ENCODE peak calls at places on chromosomes 6 and 20, in five cellular contexts. C is psoas muscle, D is fibroblast of lung, Z is adrenal gland, W is Calu3. L is an unnamed sample.

GRCh38 chr6:144782634-144783033 is 497.5 kb downstream of the UTRN start:
- DNase-seq in C (no peak), D (no peak), Z (no peak), W (no peak), L (no peak)

GRCh38 chr20:7392551-7392950 is 547.7 kb downstream of the HAO1 start:
- DNase-seq in C (no peak), D (no peak), Z (no peak), W (no peak), L (no peak)

GRCh38 chr6:116446399-116446798 is 14.8 kb upstream of the CALHM6 start:
- DNase-seq in C (no peak), D (no peak), Z (no peak), W (no peak), L (no peak)

GRCh38 chr20:11372831-11373230 is 544.9 kb upstream of the BTBD3 start:
- DNase-seq in C (no peak), D (no peak), Z (no peak), W (no peak), L (no peak)

GRCh38 chr6:30037182-30037788 is 23.8 kb upstream of the POLR1H start:
- DNase-seq in C (no peak), D (peak; percentile 56), Z (peak; percentile 47), W (no peak), L (no peak)

GRCh38 chr6:112279044-112279916 is 24.9 kb upstream of the LAMA4 start:
- DNase-seq in C (no peak), D (peak; percentile 63), Z (no peak), W (no peak), L (no peak)

GRCh38 chr6:92122746-92123145 is 1296.6 kb downstream of the EPHA7 start:
- DNase-seq in C (no peak), D (peak; percentile 29), Z (no peak), W (no peak), L (no peak)

GRCh38 chr6:90978046-90978445 is 391.2 kb upstream of the MAP3K7 start:
- DNase-seq in C (no peak), D (no peak), Z (no peak), W (no peak), L (no peak)

GRCh38 chr20:34404803-34405202 is 41.7 kb downstream of the ITCH start:
- DNase-seq in C (no peak), D (no peak), Z (no peak), W (no peak), L (no peak)

GRCh38 chr6:101605874-101606273 is 212.4 kb downstream of the GRIK2 start:
- DNase-seq in C (no peak), D (no peak), Z (no peak), W (peak; percentile 34), L (no peak)

GRCh38 chr6:166365806-166366205 is 16.9 kb downstream of the MPC1 start:
- DNase-seq in C (no peak), D (no peak), Z (no peak), W (no peak), L (no peak)

GRCh38 chr6:115485400-115485799 is 575.3 kb downstream of the FRK start:
- DNase-seq in C (no peak), D (no peak), Z (no peak), W (no peak), L (no peak)

GRCh38 chr20:51193066-51193772 is 170.3 kb upstream of the KCNG1 start:
- DNase-seq in C (no peak), D (no peak), Z (no peak), W (no peak), L (no peak)

GRCh38 chr20:48959902-48960550 is 38.5 kb downstream of the ARFGEF2 start:
- DNase-seq in C (no peak), D (peak; percentile 45), Z (no peak), W (no peak), L (no peak)

GRCh38 chr6:72856801-72857200 is 234.9 kb downstream of the KCNQ5 start:
- DNase-seq in C (no peak), D (no peak), Z (no peak), W (no peak), L (no peak)

GRCh38 chr6:158379336-158379735 is 67.1 kb downstream of the TULP4 start:
- DNase-seq in C (no peak), D (no peak), Z (no peak), W (no peak), L (no peak)

GRCh38 chr6:163180874-163181541 is 233.5 kb upstream of the QKI start:
- DNase-seq in C (peak; percentile 90), D (peak; percentile 74), Z (peak; percentile 84), W (peak; percentile 84), L (no peak)

GRCh38 chr6:101614774-101615173 is 221.3 kb downstream of the GRIK2 start:
- DNase-seq in C (no peak), D (peak; percentile 15), Z (no peak), W (no peak), L (no peak)

GRCh38 chr6:53199156-53199555 is 50.5 kb upstream of the GCM1 start:
- DNase-seq in C (no peak), D (no peak), Z (no peak), W (no peak), L (no peak)

GRCh38 chr20:63895202-63895885 is 418 bp downstream of the DNAJC5 start:
- DNase-seq in C (no peak), D (no peak), Z (no peak), W (no peak), L (no peak)

GRCh38 chr6:151413372-151414145 is 22.2 kb upstream of the ZBTB2 start:
- DNase-seq in C (no peak), D (no peak), Z (no peak), W (no peak), L (no peak)

GRCh38 chr20:40748182-40748581 is 59.1 kb upstream of the MAFB start:
- DNase-seq in C (no peak), D (no peak), Z (no peak), W (no peak), L (no peak)

GRCh38 chr6:37021356-37022129 is 16.1 kb downstream of the FGD2 start:
- DNase-seq in C (no peak), D (peak; percentile 62), Z (peak; percentile 38), W (peak; percentile 82), L (no peak)

GRCh38 chr6:107491059-107491609 is 1.2 kb downstream of the SOBP start:
- DNase-seq in C (peak; percentile 88), D (peak; percentile 56), Z (peak; percentile 75), W (peak; percentile 28), L (no peak)

GRCh38 chr6:153032255-153032882 is 29.9 kb upstream of the MTRF1L start:
- DNase-seq in C (no peak), D (peak; percentile 90), Z (no peak), W (no peak), L (peak; percentile 37)

GRCh38 chr6:150037526-150038201 is 12.3 kb upstream of the RAET1L start:
- DNase-seq in C (no peak), D (no peak), Z (no peak), W (no peak), L (no peak)

GRCh38 chr6:82017316-82017715 is 230.2 kb downstream of the IBTK start:
- DNase-seq in C (peak; percentile 59), D (peak; percentile 85), Z (peak; percentile 85), W (no peak), L (no peak)

DNA sequence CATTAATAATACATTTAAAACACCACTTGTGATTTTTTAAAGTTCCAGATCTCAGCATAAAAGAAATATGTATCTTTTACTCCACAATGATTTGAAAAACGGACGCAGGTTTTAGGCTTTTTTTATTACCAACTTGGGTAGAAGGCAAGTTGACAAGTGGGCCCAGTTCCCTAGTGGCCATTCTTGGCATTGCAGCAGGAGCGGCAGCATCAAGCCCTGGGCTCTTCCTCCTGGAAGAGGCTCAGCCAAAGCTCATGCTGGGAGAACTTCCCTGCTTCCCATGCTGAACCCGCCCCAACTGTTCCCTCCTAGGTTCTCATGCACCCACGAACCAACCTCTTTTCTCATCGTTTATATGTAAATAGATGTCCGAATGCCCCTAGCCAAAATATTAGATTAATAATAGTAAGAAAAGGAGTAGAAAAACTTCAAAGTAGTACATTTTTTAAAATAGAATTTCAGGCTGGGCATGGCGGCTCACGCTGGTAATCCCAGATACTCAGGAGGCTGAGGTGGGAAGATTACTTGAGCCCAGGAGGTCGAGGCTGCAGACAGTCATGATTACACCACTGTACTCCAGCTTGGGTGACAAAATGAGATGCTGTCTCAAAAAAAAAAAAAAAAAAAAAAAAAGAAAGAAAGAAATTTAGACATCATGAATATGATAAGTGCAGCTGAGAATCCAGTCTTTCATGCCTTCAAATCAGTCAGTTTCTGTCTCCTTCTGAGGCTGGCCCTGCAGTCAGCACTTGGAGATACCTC is 18.2 kb upstream of the MYB start:
- DNase-seq in C (no peak), D (no peak), Z (peak; percentile 41), W (peak; percentile 42), L (no peak)
- TF ChIP-seq CTCF in C (peak; percentile 44), D (peak; percentile 92), Z (peak; percentile 35), W (peak; percentile 58), L (peak; percentile 81)

GRCh38 chr6:44642870-44643522 is 255.5 kb downstream of the CDC5L start:
- DNase-seq in C (no peak), D (no peak), Z (no peak), W (no peak), L (no peak)

GRCh38 chr6:44642345-44642744 is 254.8 kb downstream of the CDC5L start:
- DNase-seq in C (no peak), D (no peak), Z (no peak), W (no peak), L (no peak)

GRCh38 chr6:44646355-44646754 is 258.8 kb downstream of the CDC5L start:
- DNase-seq in C (no peak), D (no peak), Z (no peak), W (no peak), L (no peak)

GRCh38 chr6:44641344-44641743 is 253.8 kb downstream of the CDC5L start:
- DNase-seq in C (no peak), D (no peak), Z (no peak), W (no peak), L (no peak)

DNA sequence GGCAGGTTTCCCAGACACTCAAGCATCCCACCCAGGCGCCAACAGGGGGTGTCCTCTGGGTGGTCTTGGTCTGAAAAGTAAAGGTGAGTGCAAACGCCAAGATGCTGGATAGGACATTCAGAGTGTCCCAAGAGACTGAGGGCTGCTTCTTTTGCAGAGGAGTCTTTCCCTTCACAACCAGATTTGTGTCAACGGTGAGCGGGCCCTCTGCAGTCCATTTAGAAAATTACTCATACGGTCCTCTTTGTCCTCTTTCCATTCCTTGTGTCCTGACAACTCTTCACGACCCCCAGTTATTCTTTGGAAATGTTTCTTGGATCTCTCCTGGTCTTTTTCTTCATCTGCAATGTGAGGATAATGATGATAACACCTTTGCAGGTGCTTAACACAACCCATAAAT is 257.8 kb downstream of the CDC5L start:
- DNase-seq in C (no peak), D (no peak), Z (peak; percentile 30), W (no peak), L (no peak)
- TF ChIP-seq CTCF in C (no peak), D (peak; percentile 8), Z (peak; percentile 16), W (no peak), L (no peak)

GRCh38 chr6:686528-686927 is 6.4 kb downstream of the EXOC2 start:
- DNase-seq in C (no peak), D (peak; percentile 48), Z (no peak), W (no peak), L (no peak)
- TF ChIP-seq CTCF in C (peak; percentile 13), D (peak; percentile 36), Z (no peak), W (no peak), L (peak; percentile 14)

DNA sequence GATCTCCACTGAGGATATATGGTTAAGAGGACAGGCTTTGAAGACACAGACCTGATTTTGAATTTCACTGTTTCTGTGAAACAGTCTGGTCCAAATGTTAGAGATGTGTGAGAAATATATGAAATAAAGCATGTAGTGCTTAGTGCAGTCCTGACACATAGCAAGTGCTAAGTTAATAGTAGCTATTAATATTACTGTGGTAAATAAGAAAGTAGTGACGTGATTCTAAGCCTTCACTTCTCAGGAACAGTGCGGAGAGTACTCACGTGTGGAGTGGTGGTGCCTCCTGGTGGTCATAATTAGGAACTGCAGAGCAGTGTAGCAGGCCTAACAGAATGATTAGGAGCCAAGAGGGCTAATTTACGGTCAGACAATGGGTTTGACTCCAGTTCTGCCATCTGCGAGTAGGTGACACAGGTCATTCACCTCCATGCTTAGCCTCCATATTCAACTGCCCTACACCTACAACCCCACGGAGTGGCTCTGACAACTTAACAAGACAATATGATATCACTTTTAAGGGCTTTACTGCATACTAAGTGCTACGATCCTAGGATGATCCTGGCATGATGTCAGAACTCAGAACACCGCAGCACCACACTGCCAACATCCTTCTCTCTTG is 106.2 kb downstream of the JPH2 start:
- DNase-seq in C (peak; percentile 72), D (peak; percentile 86), Z (peak; percentile 80), W (peak; percentile 86), L (peak; percentile 59)
- TF ChIP-seq CTCF in C (peak; percentile 98), D (peak; percentile 99), Z (peak; percentile 99), W (peak; percentile 98), L (peak; percentile 93)